ENCODE peak calls at places on chromosomes 3 and 15, in six cellular contexts. X, N, Q, M, S and Y are unnamed samples.

GRCh38 chr3:39279745-39280517 is at the start of gene CX3CR1:
- ATAC-seq in X (peak), N (peak), Q (peak), M (peak), S (peak), Y (no peak)

GRCh38 chr15:40054056-40054745 is 15.2 kb upstream of the SRP14 start:
- ATAC-seq in X (no peak), N (no peak), Q (no peak), M (peak), S (no peak), Y (no peak)

GRCh38 chr3:54393150-54393549 is 270.8 kb downstream of the CACNA2D3 start:
- ATAC-seq in X (no peak), N (peak), Q (no peak), M (no peak), S (no peak), Y (no peak)

GRCh38 chr3:107589454-107589853 is 66.7 kb downstream of the BBX start:
- ATAC-seq in X (no peak), N (no peak), Q (no peak), M (peak), S (no peak), Y (no peak)

GRCh38 chr3:61052855-61053254 is 198.4 kb downstream of the FHIT start:
- ATAC-seq in X (no peak), N (no peak), Q (no peak), M (no peak), S (no peak), Y (no peak)

GRCh38 chr3:71414189-71414924 is 169.2 kb downstream of the FOXP1 start:
- ATAC-seq in X (no peak), N (no peak), Q (no peak), M (no peak), S (no peak), Y (peak)

GRCh38 chr3:14486460-14486859 is 53.7 kb downstream of the GRIP2 start:
- ATAC-seq in X (no peak), N (no peak), Q (no peak), M (peak), S (no peak), Y (no peak)

GRCh38 chr3:122786067-122786466 is 7.6 kb downstream of the HSPBAP1 start:
- ATAC-seq in X (peak), N (peak), Q (no peak), M (no peak), S (no peak), Y (no peak)

GRCh38 chr3:127473244-127474024 is 117.1 kb downstream of the TPRA1 start:
- ATAC-seq in X (no peak), N (peak), Q (peak), M (peak), S (no peak), Y (no peak)

GRCh38 chr15:100930306-100930848 is 11.2 kb downstream of the LRRK1 start:
- ATAC-seq in X (no peak), N (no peak), Q (no peak), M (no peak), S (no peak), Y (no peak)

GRCh38 chr3:98563661-98564281 is 29.6 kb downstream of the CPOX start:
- ATAC-seq in X (no peak), N (no peak), Q (no peak), M (peak), S (no peak), Y (no peak)

GRCh38 chr3:119781330-119782198 is at the start of gene NR1I2:
- ATAC-seq in X (no peak), N (peak), Q (peak), M (no peak), S (no peak), Y (no peak)
- TF ChIP-seq CTCF in X (no peak), N (peak), Q (peak), M (no peak), S (no peak), Y (no peak)

GRCh38 chr15:78840661-78841060 is 29.4 kb upstream of the ADAMTS7 start:
- ATAC-seq in X (peak), N (no peak), Q (peak), M (peak), S (peak), Y (peak)
- H3K4me3 ChIP-seq in X (no peak), N (no peak), Q (no peak), M (no peak), S (no peak), Y (no peak)

GRCh38 chr3:9978664-9979349 is 7.8 kb downstream of the EMC3 start:
- ATAC-seq in X (no peak), N (no peak), Q (peak), M (no peak), S (no peak), Y (no peak)

GRCh38 chr3:9980251-9980650 is 6.4 kb downstream of the EMC3 start:
- ATAC-seq in X (no peak), N (no peak), Q (no peak), M (no peak), S (no peak), Y (no peak)

DNA sequence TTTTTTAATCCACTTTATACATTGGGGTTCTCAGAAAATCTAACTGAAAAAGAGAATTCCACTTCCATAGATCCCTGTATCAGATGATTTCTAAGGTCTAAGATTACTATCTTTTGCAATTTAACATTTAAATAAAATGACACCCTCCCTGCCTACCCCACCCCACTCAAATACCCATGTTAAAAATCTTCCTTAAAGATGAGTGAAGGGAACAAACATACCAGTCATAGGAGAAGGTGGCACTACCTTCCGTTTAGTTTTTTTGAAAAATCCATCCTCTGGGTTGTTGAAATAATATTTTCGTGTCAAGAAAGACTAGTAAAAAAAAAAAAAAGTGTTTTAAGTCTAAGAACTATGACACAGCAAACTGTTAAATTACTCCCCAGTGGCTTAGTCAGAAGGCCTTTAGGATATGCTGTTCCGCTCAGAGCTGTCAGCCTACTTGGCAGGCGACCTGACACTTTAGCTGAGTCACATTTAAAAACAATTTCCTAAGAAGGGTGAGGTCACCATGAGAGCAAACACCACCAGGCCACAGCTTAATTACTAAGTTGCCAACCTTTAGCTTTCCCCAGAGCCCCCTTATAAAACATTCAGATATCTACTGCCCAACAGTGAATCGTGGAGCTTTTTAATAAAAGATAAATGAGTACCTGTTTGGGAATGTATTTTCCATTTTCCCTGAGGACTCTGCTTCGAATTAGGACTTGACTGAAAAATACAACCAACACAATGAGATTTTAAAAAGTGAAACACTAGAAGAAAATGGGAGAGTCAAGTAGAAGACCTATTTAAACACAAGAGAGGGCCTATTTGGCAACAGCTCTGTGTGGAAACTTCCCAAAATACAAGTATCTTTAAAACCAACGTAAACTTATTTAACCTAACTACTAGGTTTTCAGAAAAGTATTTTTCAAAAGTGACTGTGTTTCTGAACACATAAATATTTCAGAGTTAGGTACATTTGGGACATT is 9.6 kb downstream of the EMC3 start:
- ATAC-seq in X (peak), N (peak), Q (peak), M (peak), S (peak), Y (peak)
- TF ChIP-seq EP300 in X (no peak), N (no peak), Q (peak), M (no peak), S (no peak), Y (no peak)

DNA sequence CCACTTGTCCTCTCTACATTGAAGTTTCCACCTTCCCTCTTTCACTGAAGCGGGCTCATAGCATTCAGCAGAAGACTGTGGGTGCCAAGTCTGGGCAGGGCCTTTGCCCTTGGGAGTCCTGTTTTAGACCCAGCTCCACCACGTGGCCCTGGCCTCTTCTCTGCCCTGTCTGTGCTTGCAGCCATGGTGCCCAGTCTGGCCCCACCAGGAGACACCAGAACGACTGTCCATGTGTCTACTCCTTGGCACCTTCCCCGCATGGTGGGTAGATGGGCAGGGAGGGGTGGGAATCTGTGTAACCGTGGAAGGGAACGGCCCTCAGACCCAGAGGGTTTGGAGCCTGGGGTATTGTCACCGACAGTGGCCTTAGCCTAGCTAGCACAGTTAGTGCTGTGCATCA is 17.9 kb upstream of the EMC3 start:
- ATAC-seq in X (no peak), N (no peak), Q (no peak), M (no peak), S (no peak), Y (no peak)
- TF ChIP-seq CTCF in X (no peak), N (no peak), Q (no peak), M (no peak), S (no peak), Y (no peak)

GRCh38 chr15:96703087-96703486 is 372.6 kb downstream of the NR2F2 start:
- ATAC-seq in X (no peak), N (no peak), Q (no peak), M (no peak), S (no peak), Y (no peak)
- H3K4me3 ChIP-seq in X (no peak), N (no peak), Q (no peak), M (no peak), S (no peak), Y (no peak)

GRCh38 chr3:183306798-183307671 is 54.0 kb downstream of the B3GNT5 start:
- ATAC-seq in X (peak), N (no peak), Q (peak), M (peak), S (peak), Y (peak)
- TF ChIP-seq EP300 in X (no peak), N (no peak), Q (no peak), M (no peak), S (no peak), Y (no peak)

DNA sequence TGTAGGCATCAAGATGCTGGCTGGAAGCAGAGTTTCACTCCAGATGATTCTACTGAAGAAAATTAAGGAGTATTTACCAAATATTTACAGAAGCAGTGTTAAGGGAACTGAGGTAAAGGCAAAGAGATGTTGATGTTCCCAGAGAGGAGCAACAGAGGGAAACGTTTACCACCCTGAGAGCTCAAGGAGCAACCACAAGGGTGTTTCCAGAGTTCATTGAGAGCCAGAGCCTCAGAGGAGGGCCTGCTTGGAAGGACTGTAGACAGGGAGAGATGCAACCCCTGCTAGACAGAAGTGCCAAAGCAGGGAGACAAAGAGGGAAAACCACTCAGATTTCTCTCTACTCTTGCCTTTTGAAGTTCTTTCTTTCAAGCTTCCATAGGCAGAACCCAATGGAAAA is 474.5 kb downstream of the RBMS3 start:
- ATAC-seq in X (no peak), N (no peak), Q (no peak), M (no peak), S (no peak), Y (no peak)
- TF ChIP-seq CTCF in X (no peak), N (no peak), Q (no peak), M (no peak), S (no peak), Y (no peak)

DNA sequence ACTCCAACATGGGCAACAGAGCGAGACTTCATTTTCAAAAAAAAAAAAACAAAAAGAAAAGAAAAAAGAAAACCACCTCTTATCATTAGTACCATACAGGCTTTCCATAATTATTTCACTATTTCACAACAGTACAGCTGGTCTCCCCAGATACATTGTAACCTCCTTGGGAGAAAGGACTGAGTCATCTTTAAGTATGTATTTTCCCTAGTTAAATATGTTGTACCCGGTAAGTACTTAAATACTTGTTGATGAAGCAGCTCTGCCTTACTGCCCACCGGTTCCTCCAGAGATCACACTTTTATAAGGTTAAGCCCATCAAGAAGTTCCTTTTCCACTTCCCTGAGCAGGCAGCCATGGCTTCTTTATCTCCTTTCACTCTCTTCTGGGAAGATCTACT is 789.5 kb upstream of the CFAP20DC start:
- ATAC-seq in X (no peak), N (no peak), Q (no peak), M (peak), S (no peak), Y (no peak)
- H3K4me3 ChIP-seq in X (no peak), N (no peak), Q (no peak), M (no peak), S (no peak), Y (no peak)